ENCODE peak calls at places on chromosomes 13 and 19, in six cellular contexts. T is iPS-NIHi11; H is tibial nerve; I is activated T-helper 1 cell treated with anti-CD3 and anti-CD28 coated beads, Interleukin-12 subunit alpha, Interleukin-12 subunit beta, Interleukin-2, Interleukin-4 antibody, amounts not matched to agents 30 ng/mL and 10 ng/mL and 1 ng/mL, durations not matched to agents 14 hours and 24 hours and 36 hours; Y is Caco-2; R is stimulated activated CD4-positive, alpha-beta T cell treated with anti-CD3 and anti-CD28 coated beads, Interleukin-4, amount 100 ng/mL, for 24 hours. F is an unnamed sample.
A peak's percentile ranks its signal among the peaks of the same experiment; 100 is the strongest.

GRCh38 chr13:91544723-91545122 is 146.3 kb downstream of the GPC5 start:
- DNase-seq in Y (no peak), T (peak; percentile 35), R (no peak), I (no peak), H (no peak), F (no peak)

GRCh38 chr13:94328336-94329041 is 151.0 kb downstream of the DCT start:
- DNase-seq in R (no peak), T (no peak), H (no peak), I (no peak), Y (no peak), F (no peak)

GRCh38 chr13:42405665-42406390 is 133.9 kb downstream of the AKAP11 start:
- DNase-seq in T (no peak), Y (no peak), H (no peak), I (no peak), R (peak; percentile 77), F (peak; percentile 67)

GRCh38 chr13:99977912-99978780 is 3.4 kb upstream of the ZIC2 start:
- DNase-seq in H (no peak), Y (no peak), I (no peak), T (no peak), R (no peak), F (no peak)

GRCh38 chr19:39677931-39678889 is 22.5 kb downstream of the LGALS16 start:
- DNase-seq in I (no peak), T (no peak), H (no peak), R (no peak), Y (no peak), F (no peak)

GRCh38 chr13:111329641-111330040 is 9.2 kb downstream of the TEX29 start:
- DNase-seq in Y (no peak), I (no peak), R (no peak), T (no peak), H (no peak), F (no peak)

GRCh38 chr19:57192064-57192395 is 730 bp downstream of the ZNF264 start:
- DNase-seq in Y (peak; percentile 5), T (no peak), R (no peak), H (no peak), I (no peak), F (no peak)

GRCh38 chr13:92225861-92226260 is 827.4 kb downstream of the GPC5 start:
- DNase-seq in T (no peak), H (no peak), I (no peak), R (no peak), Y (no peak), F (no peak)

GRCh38 chr19:46413262-46414031 is at the start of gene CCDC8:
- DNase-seq in R (no peak), T (peak; percentile 88), I (no peak), H (peak; percentile 47), Y (no peak), F (no peak)

GRCh38 chr19:55264531-55264930 is 5.7 kb upstream of the PPP6R1 start:
- DNase-seq in T (no peak), I (no peak), H (no peak), R (no peak), Y (no peak), F (no peak)

GRCh38 chr13:23381877-23382276 is 51.6 kb downstream of the SACS start:
- DNase-seq in I (no peak), T (no peak), Y (no peak), H (no peak), R (no peak), F (no peak)

GRCh38 chr19:34172661-34173144 is 399 bp downstream of the LSM14A start:
- DNase-seq in H (no peak), T (no peak), R (no peak), I (peak; percentile 39), Y (no peak), F (no peak)

GRCh38 chr13:109212630-109213029 is 573.8 kb downstream of the IRS2 start:
- DNase-seq in T (no peak), I (no peak), H (no peak), R (no peak), Y (no peak), F (no peak)

GRCh38 chr13:37194428-37194861 is 89.0 kb upstream of the CSNK1A1L start:
- DNase-seq in T (no peak), H (no peak), R (no peak), Y (no peak), I (no peak), F (no peak)

GRCh38 chr19:19539738-19540703 is 2.0 kb downstream of the CILP2 start:
- DNase-seq in R (peak; percentile 58), T (peak; percentile 92), I (peak; percentile 43), H (no peak), Y (no peak), F (peak; percentile 85)

GRCh38 chr13:45367358-45367757 is 26.4 kb upstream of the TPT1 start:
- DNase-seq in Y (peak; percentile 31), T (peak; percentile 56), R (peak; percentile 94), I (peak; percentile 86), H (no peak), F (peak; percentile 90)

GRCh38 chr19:33186835-33187540 is 7.1 kb upstream of the LRP3 start:
- DNase-seq in Y (no peak), T (peak; percentile 31), H (no peak), I (no peak), R (no peak), F (no peak)

GRCh38 chr19:12828494-12828893 is 5.9 kb downstream of the RTBDN start:
- DNase-seq in Y (no peak), R (no peak), T (peak; percentile 78), I (no peak), H (no peak), F (peak; percentile 61)

GRCh38 chr19:20247016-20247683 is 80.1 kb downstream of the ZNF486 start:
- DNase-seq in H (no peak), T (peak; percentile 26), Y (no peak), I (no peak), R (peak; percentile 30), F (peak; percentile 45)

GRCh38 chr13:84192125-84192524 is 309.9 kb upstream of the SLITRK1 start:
- DNase-seq in Y (no peak), H (no peak), I (no peak), R (no peak), T (no peak), F (no peak)